ENCODE peak calls at places on chromosomes 1 and 21, in four cellular contexts. F is AG04450, S is right lobe of liver, X is Caco-2. I is an unnamed sample.
A peak's percentile ranks its signal among the peaks of the same experiment; 100 is the strongest.

GRCh38 chr1:209926045-209926444 is 12.0 kb upstream of the SYT14 start:
- DNase-seq in F (peak; percentile 70), S (no peak), X (no peak), I (peak; percentile 81)

GRCh38 chr1:119794856-119795255 is 16.4 kb downstream of the REG4 start:
- DNase-seq in F (peak; percentile 55), S (no peak), X (no peak), I (no peak)

GRCh38 chr21:29581393-29581792 is 282.7 kb downstream of the BACH1 start:
- DNase-seq in F (no peak), S (no peak), X (peak; percentile 32), I (no peak)

GRCh38 chr1:235759336-235759735 is 107.4 kb downstream of the LYST start:
- DNase-seq in F (no peak), S (no peak), X (no peak), I (no peak)

GRCh38 chr1:220900842-220901241 is 21.6 kb downstream of the HLX start:
- DNase-seq in F (no peak), S (no peak), X (no peak), I (no peak)

GRCh38 chr1:211126622-211127021 is 7.3 kb downstream of the KCNH1 start:
- DNase-seq in F (no peak), S (no peak), X (no peak), I (no peak)

GRCh38 chr1:43834280-43835140 is 99.1 kb upstream of the ARTN start:
- DNase-seq in F (no peak), S (no peak), X (no peak), I (peak; percentile 65)

GRCh38 chr1:196902344-196902743 is 14.5 kb downstream of the CFHR4 start:
- DNase-seq in F (no peak), S (no peak), X (no peak), I (no peak)

GRCh38 chr1:30039354-30040080 is 683.9 kb downstream of the MATN1 start:
- DNase-seq in F (no peak), S (no peak), X (no peak), I (no peak)

GRCh38 chr1:165253818-165254254 is 102.7 kb downstream of the LMX1A start:
- DNase-seq in F (no peak), S (peak; percentile 46), X (no peak), I (no peak)

GRCh38 chr1:156929596-156930238 is 9.3 kb downstream of the LRRC71 start:
- DNase-seq in F (no peak), S (no peak), X (no peak), I (no peak)

GRCh38 chr1:241156231-241156965 is 200.6 kb downstream of the RGS7 start:
- DNase-seq in F (no peak), S (peak; percentile 46), X (no peak), I (peak; percentile 73)

GRCh38 chr21:8998946-8999681 is 1522.3 kb upstream of the TPTE start:
- DNase-seq in F (no peak), S (no peak), X (no peak), I (no peak)

GRCh38 chr21:8994640-8995511 is 1526.5 kb upstream of the TPTE start:
- DNase-seq in F (no peak), S (no peak), X (no peak), I (no peak)

GRCh38 chr21:8993943-8994639 is 1527.3 kb upstream of the TPTE start:
- DNase-seq in F (no peak), S (no peak), X (no peak), I (no peak)

GRCh38 chr21:8993284-8993942 is 1528.0 kb upstream of the TPTE start:
- DNase-seq in F (no peak), S (no peak), X (no peak), I (no peak)

GRCh38 chr21:8997011-8997440 is 1524.4 kb upstream of the TPTE start:
- DNase-seq in F (no peak), S (no peak), X (no peak), I (no peak)
- H3K9me3 ChIP-seq in F (peaks cover 18% of the 10 kb centered on the region), S (no peaks in the 10 kb centered on the region), X (peaks cover 13% of the 10 kb centered on the region), I (no peaks in the 10 kb centered on the region)

GRCh38 chr1:7515175-7515574 is 255.9 kb upstream of the VAMP3 start:
- DNase-seq in F (no peak), S (no peak), X (no peak), I (no peak)

GRCh38 chr1:7517611-7518330 is 253.3 kb upstream of the VAMP3 start:
- DNase-seq in F (no peak), S (peak; percentile 3), X (no peak), I (no peak)

GRCh38 chr1:7515896-7516295 is 255.2 kb upstream of the VAMP3 start:
- DNase-seq in F (no peak), S (no peak), X (no peak), I (no peak)

GRCh38 chr1:7516892-7517291 is 254.2 kb upstream of the VAMP3 start:
- DNase-seq in F (no peak), S (no peak), X (no peak), I (no peak)

GRCh38 chr1:7516341-7516740 is 254.8 kb upstream of the VAMP3 start:
- DNase-seq in F (no peak), S (no peak), X (no peak), I (no peak)
- H3K27me3 ChIP-seq in F (peaks cover 3% of the 10 kb centered on the region), S (no peaks in the 10 kb centered on the region), X (no peaks in the 10 kb centered on the region), I (no peaks in the 10 kb centered on the region)

DNA sequence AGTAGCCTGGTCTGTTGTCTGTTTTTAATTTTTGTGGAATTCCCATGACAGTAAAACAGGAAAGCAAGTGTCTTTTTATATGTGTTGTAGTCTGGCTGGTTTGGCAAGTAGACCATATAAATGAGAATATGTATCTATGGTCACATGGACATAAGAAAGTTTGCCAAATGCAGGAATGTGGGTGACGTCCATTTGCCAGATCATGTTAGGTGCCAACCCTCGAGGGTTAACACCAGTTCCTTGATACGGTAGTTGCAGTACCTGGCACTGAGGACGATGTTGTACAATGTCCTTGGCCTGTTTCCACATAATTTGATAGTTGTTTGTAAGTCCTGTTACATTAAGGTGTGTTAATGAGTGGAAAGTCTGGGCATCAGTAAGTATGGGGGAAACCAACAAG is 6.2 kb downstream of the DAP3 start:
- DNase-seq in F (no peak), S (no peak), X (no peak), I (no peak)
- H3K9me3 ChIP-seq in F (peaks cover 3% of the 10 kb centered on the region), S (no peaks in the 10 kb centered on the region), X (peaks cover 40% of the 10 kb centered on the region), I (peaks cover 41% of the 10 kb centered on the region)

GRCh38 chr1:3708696-3709246 is 43.5 kb upstream of the CCDC27 start:
- DNase-seq in F (no peak), S (no peak), X (peak; percentile 47), I (no peak)

GRCh38 chr1:3706651-3707297 is 45.5 kb upstream of the CCDC27 start:
- DNase-seq in F (no peak), S (no peak), X (no peak), I (no peak)

GRCh38 chr1:3707939-3708328 is 44.3 kb upstream of the CCDC27 start:
- DNase-seq in F (no peak), S (no peak), X (no peak), I (no peak)

GRCh38 chr1:3705341-3705950 is 46.8 kb upstream of the CCDC27 start:
- DNase-seq in F (no peak), S (no peak), X (no peak), I (no peak)

DNA sequence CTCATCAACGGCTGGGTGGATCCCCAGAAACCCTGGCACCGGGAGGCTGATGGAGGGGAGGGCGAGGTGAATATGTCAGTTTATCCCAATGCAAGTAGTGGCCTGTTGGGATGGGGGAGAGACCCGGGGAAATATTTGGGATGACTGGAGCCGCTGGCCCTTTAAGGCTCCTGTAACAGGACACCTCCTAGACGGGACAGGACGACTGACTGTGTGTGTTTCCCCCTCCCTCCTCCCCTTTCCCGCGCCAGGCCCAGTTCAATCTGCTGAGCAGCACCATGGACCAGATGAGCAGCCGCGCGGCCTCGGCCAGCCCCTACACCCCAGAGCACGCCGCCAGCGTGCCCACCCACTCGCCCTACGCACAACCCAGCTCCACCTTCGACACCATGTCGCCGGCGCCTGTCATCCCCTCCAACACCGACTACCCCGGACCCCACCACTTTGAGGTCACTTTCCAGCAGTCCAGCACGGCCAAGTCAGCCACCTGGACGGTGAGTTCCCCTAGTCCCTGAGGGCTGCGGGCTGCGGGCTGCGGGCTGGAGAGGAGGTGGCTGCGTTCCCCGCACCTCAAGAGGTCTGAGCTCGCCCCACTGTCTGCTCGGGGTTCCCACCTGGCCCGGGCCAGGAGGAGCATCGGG is 44.8 kb upstream of the CCDC27 start:
- DNase-seq in F (no peak), S (no peak), X (no peak), I (no peak)
- H3K27me3 ChIP-seq in F (peaks cover 25% of the 10 kb centered on the region), S (no peaks in the 10 kb centered on the region), X (no peaks in the 10 kb centered on the region), I (no peaks in the 10 kb centered on the region)

GRCh38 chr1:231628207-231628876 is 1.8 kb downstream of the DISC1 start:
- DNase-seq in F (no peak), S (no peak), X (no peak), I (no peak)
- H3K9me3 ChIP-seq in F (peaks cover 3% of the 10 kb centered on the region), S (no peaks in the 10 kb centered on the region), X (no peaks in the 10 kb centered on the region), I (peaks cover 3% of the 10 kb centered on the region)

GRCh38 chr1:9746211-9746610 is 77.6 kb downstream of the CLSTN1 start:
- DNase-seq in F (no peak), S (no peak), X (no peak), I (peak; percentile 68)
- H3K27me3 ChIP-seq in F (no peaks in the 10 kb centered on the region), S (no peaks in the 10 kb centered on the region), X (no peaks in the 10 kb centered on the region), I (no peaks in the 10 kb centered on the region)

DNA sequence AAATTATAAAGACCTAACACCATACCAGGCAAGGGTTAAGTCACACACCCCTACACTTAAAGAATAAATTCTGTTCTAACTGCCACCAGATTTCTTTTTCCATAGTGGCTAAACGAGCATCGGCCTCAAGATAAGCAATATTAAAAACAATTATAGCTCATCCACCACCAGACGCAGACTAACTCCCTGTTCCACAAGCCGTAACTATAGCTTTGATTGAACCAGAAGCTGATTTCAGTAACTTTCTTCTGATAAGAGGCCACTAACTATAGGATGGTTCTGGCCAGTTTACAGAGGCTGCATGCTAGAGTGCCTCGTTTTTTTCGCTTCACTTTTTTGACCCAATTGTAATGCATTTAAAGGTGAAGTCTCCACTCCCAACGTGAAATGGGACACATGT is 238.8 kb downstream of the MRPL39 start:
- DNase-seq in F (no peak), S (no peak), X (no peak), I (no peak)
- H3K9me3 ChIP-seq in F (peaks cover 4% of the 10 kb centered on the region), S (no peaks in the 10 kb centered on the region), X (no peaks in the 10 kb centered on the region), I (no peaks in the 10 kb centered on the region)

GRCh38 chr1:204154525-204155255 is 2.8 kb upstream of the ETNK2 start:
- DNase-seq in F (no peak), S (no peak), X (no peak), I (no peak)
- H3K27me3 ChIP-seq in F (peaks cover 12% of the 10 kb centered on the region), S (no peaks in the 10 kb centered on the region), X (no peaks in the 10 kb centered on the region), I (no peaks in the 10 kb centered on the region)

I was measured in MG63.